ENCODE peak calls at places on chromosomes 13 and 19, in nine cellular contexts. O, F, B, M, Y, H, U, S and W are unnamed samples.

GRCh38 chr13:79901336-79901735 is 420.4 kb downstream of the NDFIP2 start:
- DNase-seq in Y (no peak), B (no peak), S (no peak), H (no peak), M (no peak), F (peak; percentile 13), O (no peak), U (no peak), W (no peak)

GRCh38 chr13:79907527-79907926 is 426.6 kb downstream of the NDFIP2 start:
- DNase-seq in F (no peak), O (no peak), Y (no peak), S (no peak), B (no peak), U (no peak), M (no peak), H (no peak), W (no peak)

GRCh38 chr19:48400018-48400742 is 6.7 kb downstream of the GRIN2D start:
- DNase-seq in B (peak; percentile 37), Y (no peak), U (peak; percentile 56), M (no peak), F (peak; percentile 55), S (peak; percentile 42), O (peak; percentile 60), H (peak; percentile 83), W (no peak)

GRCh38 chr13:32761472-32761871 is 175.2 kb downstream of the PDS5B start:
- DNase-seq in F (no peak), S (no peak), B (no peak), U (no peak), O (no peak), H (no peak), Y (no peak), M (no peak), W (no peak)

GRCh38 chr13:52159159-52159982 is at the start of gene NEK3:
- DNase-seq in S (peak; percentile 68), Y (peak; percentile 71), F (peak; percentile 56), H (peak; percentile 64), M (peak; percentile 92), O (peak; percentile 78), B (peak; percentile 44), U (peak; percentile 81), W (peak; percentile 84)

GRCh38 chr13:26785845-26786630 is 25.5 kb upstream of the GPR12 start:
- DNase-seq in Y (no peak), S (no peak), O (peak; percentile 37), F (no peak), H (no peak), B (no peak), U (no peak), M (peak; percentile 91), W (peak; percentile 13)

GRCh38 chr19:6424939-6425731 is 524 bp upstream of the KHSRP start:
- DNase-seq in U (peak; percentile 100), O (peak; percentile 100), Y (peak; percentile 100), M (peak; percentile 98), B (peak; percentile 99), H (peak; percentile 98), F (peak; percentile 100), S (peak; percentile 100), W (peak; percentile 99)

GRCh38 chr13:86856996-86857395 is 814.2 kb upstream of the SLITRK5 start:
- DNase-seq in Y (no peak), S (no peak), M (no peak), U (no peak), O (no peak), F (peak; percentile 76), H (no peak), B (no peak), W (no peak)

GRCh38 chr19:46609511-46610412 is 8.6 kb downstream of the CALM3 start:
- DNase-seq in B (peak; percentile 11), Y (peak; percentile 43), H (no peak), O (peak; percentile 6), S (no peak), M (peak; percentile 65), F (no peak), U (peak; percentile 39), W (peak; percentile 16)

GRCh38 chr19:11236324-11237301 is 2.8 kb upstream of the ANGPTL8 start:
- DNase-seq in M (no peak), U (no peak), F (no peak), O (no peak), B (no peak), H (no peak), S (no peak), Y (peak; percentile 99), W (no peak)

GRCh38 chr13:97967226-97967625 is 13.8 kb downstream of the IPO5 start:
- DNase-seq in Y (no peak), S (no peak), F (no peak), M (no peak), O (no peak), U (no peak), H (no peak), B (no peak), W (no peak)

GRCh38 chr13:31731923-31732322 is 7.4 kb upstream of the RXFP2 start:
- DNase-seq in S (no peak), U (no peak), F (no peak), Y (no peak), B (no peak), M (no peak), O (no peak), H (no peak), W (no peak)

DNA sequence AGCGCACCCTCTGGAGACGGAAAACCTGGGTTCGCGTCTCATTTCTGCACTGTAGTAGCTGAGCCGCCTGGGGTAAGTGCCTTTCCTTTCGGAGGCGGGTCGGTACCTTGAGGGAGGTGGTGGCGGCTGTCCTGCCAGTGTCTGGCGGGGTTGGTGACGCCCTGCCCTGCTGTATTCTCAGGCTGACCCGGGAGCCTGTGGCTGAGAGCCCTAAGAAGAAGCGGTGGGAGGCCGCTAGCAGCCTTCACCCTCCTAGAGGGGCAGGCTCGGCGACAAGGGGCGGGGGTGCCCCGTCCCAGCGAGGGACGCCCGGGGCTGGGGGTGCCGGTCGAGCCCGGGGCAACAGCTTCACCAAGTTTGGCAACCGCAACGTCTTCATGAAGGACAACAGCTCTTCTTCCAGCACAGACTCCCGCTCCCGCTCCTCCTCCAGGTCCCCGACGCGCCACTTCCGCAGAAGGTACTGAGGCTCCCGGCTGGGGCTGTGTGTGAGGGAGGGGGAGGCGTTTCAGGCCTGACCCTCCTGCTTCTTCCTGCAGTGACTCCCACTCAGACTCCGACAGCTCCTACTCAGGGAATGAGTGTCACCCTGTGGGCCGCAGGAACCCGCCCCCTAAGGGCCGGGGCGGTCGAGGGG is 6.9 kb downstream of the LENG8 start:
- DNase-seq in F (no peak), H (no peak), Y (no peak), U (no peak), B (no peak), O (no peak), M (no peak), S (no peak), W (no peak)
- TF ChIP-seq POLR2A in F (no peak), H (no peak), Y (no peak), U (no peak), B (no peak), O (no peak), M (no peak), S (no peak), W (no peak)

DNA sequence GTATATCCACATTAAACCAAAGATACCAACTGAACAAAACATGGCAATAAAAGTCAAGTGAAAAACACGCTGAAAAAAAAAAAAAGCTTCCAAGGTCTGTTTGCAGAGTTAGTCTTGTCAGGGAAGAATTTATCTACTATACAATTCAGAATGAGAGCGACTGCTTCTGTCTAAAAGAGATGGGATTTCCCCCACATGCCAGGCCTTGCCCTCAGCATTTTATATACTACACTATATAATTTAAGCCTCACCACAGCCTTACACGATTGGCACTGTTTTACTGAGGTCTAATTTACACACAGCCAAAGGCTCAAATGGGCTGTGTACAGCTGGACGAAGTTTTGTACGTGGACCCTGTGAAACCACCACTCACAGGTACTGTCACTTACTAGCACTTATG is 67.3 kb downstream of the FOXO1 start:
- DNase-seq in Y (no peak), O (no peak), M (no peak), B (no peak), F (no peak), H (no peak), U (no peak), S (no peak), W (no peak)
- H3K27ac ChIP-seq in Y (no peak overlapping the region), O (no peak overlapping the region), M (peak overlapping the region; percentile 29), B (no peak overlapping the region), F (no peak overlapping the region), H (no peak overlapping the region), U (no peak overlapping the region), S (peak overlapping the region; percentile 84), W (no peak overlapping the region)

GRCh38 chr13:112587767-112588489 is at the start of gene TUBGCP3:
- DNase-seq in M (peak; percentile 97), H (peak; percentile 85), Y (peak; percentile 87), U (peak; percentile 90), F (peak; percentile 78), O (peak; percentile 86), S (peak; percentile 81), B (peak; percentile 58), W (peak; percentile 87)
- TF ChIP-seq POLR2A in M (no peak), H (peak; percentile 82), Y (peak; percentile 62), U (no peak), F (peak; percentile 51), O (peak; percentile 46), S (no peak), B (peak; percentile 35), W (no peak)

DNA sequence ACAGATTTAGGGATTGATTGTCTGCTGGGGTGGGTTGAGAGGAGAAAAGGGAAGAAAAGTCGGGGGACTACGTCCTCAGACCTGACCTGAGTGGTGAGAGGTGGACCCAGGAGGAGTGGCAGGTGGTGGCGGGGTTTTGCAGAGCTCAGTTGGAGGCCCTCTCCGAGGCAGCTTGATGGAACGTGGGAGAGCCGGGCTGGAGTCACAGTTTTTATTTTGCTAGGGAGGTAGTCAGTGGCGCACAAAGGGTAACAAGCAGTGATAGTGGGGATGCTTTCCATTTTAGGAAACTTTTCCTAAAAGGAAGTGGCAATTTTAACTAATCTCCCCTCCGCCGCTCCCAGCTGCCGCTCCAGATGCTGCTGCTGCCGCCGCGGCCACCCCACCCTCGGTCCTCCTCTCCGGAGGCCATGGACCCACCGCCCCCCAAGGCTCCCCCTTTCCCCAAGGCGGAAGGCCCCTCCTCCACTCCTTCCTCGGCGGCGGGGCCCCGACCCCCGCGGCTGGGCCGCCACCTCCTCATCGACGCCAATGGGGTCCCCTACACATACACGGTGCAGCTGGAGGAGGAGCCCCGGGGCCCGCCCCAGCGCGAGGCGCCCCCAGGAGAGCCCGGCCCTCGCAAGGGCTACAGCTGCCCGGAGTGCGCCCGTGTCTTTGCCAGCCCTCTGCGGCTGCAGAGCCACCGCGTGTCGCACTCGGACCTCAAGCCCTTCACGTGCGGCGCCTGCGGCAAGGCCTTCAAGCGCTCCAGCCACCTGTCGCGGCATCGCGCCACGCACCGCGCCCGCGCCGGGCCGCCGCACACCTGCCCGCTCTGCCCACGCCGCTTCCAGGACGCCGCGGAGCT is 1.1 kb upstream of the ZNF581 start:
- DNase-seq in M (peak; percentile 88), B (no peak), Y (no peak), O (peak; percentile 51), S (no peak), H (no peak), F (no peak), U (peak; percentile 69), W (no peak)
- H3K27ac ChIP-seq in M (peak overlapping the region; percentile 94), B (peak overlapping the region; percentile 98), Y (peak overlapping the region; percentile 67), O (peak overlapping the region; percentile 93), S (peak overlapping the region; percentile 88), H (peak overlapping the region; percentile 74), F (peak overlapping the region; percentile 76), U (peak overlapping the region; percentile 96), W (peak overlapping the region; percentile 94)

GRCh38 chr13:72727417-72728289 is at the start of the genes BORA and MZT1:
- DNase-seq in U (peak; percentile 94), H (peak; percentile 90), S (peak; percentile 93), Y (peak; percentile 96), F (peak; percentile 98), M (peak; percentile 99), B (peak; percentile 81), O (peak; percentile 97), W (peak; percentile 94)
- TF ChIP-seq POLR2A in U (no peak), H (peak; percentile 74), S (no peak), Y (no peak), F (no peak), M (no peak), B (no peak), O (peak; percentile 45), W (no peak)